ENCODE peak calls at places on chromosomes 12 and 14, in seven cellular contexts. S is CD4-positive, alpha-beta memory T cell; Q is uterus; Y is right cardiac atrium; T is heart left ventricle; K is adrenal gland; F is upper lobe of right lung. R is an unnamed sample.

GRCh38 chr12:106481246-106481645 is 101.6 kb upstream of the RFX4 start:
- DNase-seq in S (no peak), Q (no peak), Y (no peak), T (no peak), K (no peak), F (no peak), R (no peak)

GRCh38 chr12:88934163-88934747 is 354.0 kb upstream of the KITLG start:
- DNase-seq in S (no peak), Q (no peak), Y (no peak), T (no peak), K (no peak), F (no peak), R (no peak)

GRCh38 chr12:111320233-111321050 is 48.5 kb downstream of the PHETA1 start:
- DNase-seq in S (no peak), Q (no peak), Y (peak), T (no peak), K (no peak), F (no peak), R (no peak)

GRCh38 chr14:42665083-42665482 is 1058.4 kb downstream of the LRFN5 start:
- DNase-seq in S (no peak), Q (no peak), Y (no peak), T (no peak), K (no peak), F (no peak), R (no peak)

GRCh38 chr12:106004289-106004688 is 134.5 kb downstream of the NUAK1 start:
- DNase-seq in S (no peak), Q (no peak), Y (no peak), T (no peak), K (no peak), F (no peak), R (no peak)

GRCh38 chr12:60724984-60725383 is 1129.2 kb downstream of the SLC16A7 start:
- DNase-seq in S (no peak), Q (no peak), Y (no peak), T (no peak), K (no peak), F (no peak), R (no peak)

GRCh38 chr12:65905941-65906471 is 81.7 kb downstream of the HMGA2 start:
- DNase-seq in S (no peak), Q (no peak), Y (no peak), T (no peak), K (no peak), F (no peak), R (no peak)

GRCh38 chr12:122422769-122423257 is 344 bp upstream of the CLIP1 start:
- DNase-seq in S (peak), Q (peak), Y (no peak), T (peak), K (peak), F (no peak), R (peak)

GRCh38 chr12:29895966-29896365 is 112.2 kb upstream of the TMTC1 start:
- DNase-seq in S (no peak), Q (no peak), Y (peak), T (no peak), K (no peak), F (no peak), R (no peak)

GRCh38 chr12:59007620-59008019 is 87.3 kb upstream of the LRIG3 start:
- DNase-seq in S (no peak), Q (no peak), Y (no peak), T (no peak), K (no peak), F (no peak), R (no peak)

GRCh38 chr14:101894365-101895113 is 69.8 kb upstream of the DYNC1H1 start:
- DNase-seq in S (no peak), Q (no peak), Y (no peak), T (no peak), K (no peak), F (no peak), R (no peak)

GRCh38 chr14:51639668-51640316 is 11.9 kb upstream of the FRMD6 start:
- DNase-seq in S (no peak), Q (no peak), Y (no peak), T (no peak), K (no peak), F (no peak), R (no peak)

GRCh38 chr14:73785336-73785833 is 66.2 kb upstream of the PTGR2 start:
- DNase-seq in S (no peak), Q (peak), Y (no peak), T (no peak), K (no peak), F (no peak), R (no peak)

GRCh38 chr12:64039285-64039871 is 182.7 kb downstream of the KICS2 start:
- DNase-seq in S (no peak), Q (no peak), Y (no peak), T (no peak), K (no peak), F (no peak), R (no peak)
- H3K4me3 ChIP-seq in S (no peak), Q (no peak), Y (peak), T (no peak), K (no peak), F (no peak), R (peak)

GRCh38 chr14:54700717-54701116 is 133.8 kb downstream of the SAMD4A start:
- DNase-seq in S (no peak), Q (no peak), Y (no peak), T (no peak), K (no peak), F (no peak), R (no peak)
- H3K27ac ChIP-seq in S (no peak), Q (no peak), Y (peak), T (peak), K (no peak), F (no peak), R (peak)

DNA sequence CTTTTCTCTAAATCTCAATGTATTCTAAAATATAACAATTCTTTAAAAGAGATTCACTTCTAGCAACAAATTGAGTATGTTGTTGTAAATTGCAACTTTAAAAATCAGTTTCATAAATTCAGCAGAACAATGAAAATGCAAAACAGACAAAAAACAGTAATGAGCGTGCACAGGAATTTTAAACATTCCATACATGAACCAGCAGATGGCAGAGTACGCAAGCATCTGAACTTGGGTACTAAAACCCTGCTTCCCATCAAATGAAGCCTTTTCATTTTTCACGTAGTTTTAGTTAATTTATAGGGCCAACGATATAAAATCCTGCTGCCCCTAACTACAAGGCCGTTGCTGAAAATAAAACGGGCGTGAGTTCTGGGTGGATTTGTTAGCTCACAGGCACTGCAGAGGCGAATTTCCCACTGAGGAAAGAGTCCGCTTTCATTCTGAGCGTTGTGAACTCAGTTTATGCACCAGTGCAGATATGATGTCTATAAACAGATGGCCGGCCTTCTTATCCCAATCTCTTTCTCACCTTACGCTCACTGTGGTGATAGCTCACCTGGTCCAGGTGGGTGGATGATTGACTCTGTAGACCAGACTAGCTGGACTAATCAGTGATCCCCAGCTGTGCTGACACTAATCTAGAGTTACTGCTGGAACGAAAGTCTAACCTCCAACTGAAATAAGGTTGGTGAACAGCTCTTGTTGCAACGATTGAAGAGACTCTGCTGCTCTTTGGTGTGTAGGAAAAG is 89.1 kb downstream of the PDZRN4 start:
- DNase-seq in S (peak), Q (no peak), Y (no peak), T (peak), K (peak), F (no peak), R (no peak)
- H3K4me3 ChIP-seq in S (no peak), Q (no peak), Y (no peak), T (no peak), K (no peak), F (no peak), R (no peak)

GRCh38 chr12:108854453-108855283 is 2.7 kb downstream of the SSH1 start:
- DNase-seq in S (no peak), Q (peak), Y (peak), T (peak), K (no peak), F (peak), R (no peak)
- H3K27ac ChIP-seq in S (no peak), Q (peak), Y (peak), T (peak), K (peak), F (peak), R (peak)

GRCh38 chr14:105155681-105156413 is 12.7 kb downstream of the JAG2 start:
- DNase-seq in S (no peak), Q (no peak), Y (peak), T (no peak), K (no peak), F (no peak), R (no peak)
- H3K4me3 ChIP-seq in S (no peak), Q (no peak), Y (no peak), T (no peak), K (no peak), F (no peak), R (no peak)

GRCh38 chr14:32087907-32088306 is 10.8 kb downstream of the ARHGAP5 start:
- DNase-seq in S (no peak), Q (no peak), Y (no peak), T (no peak), K (no peak), F (no peak), R (no peak)
- H3K27ac ChIP-seq in S (no peak), Q (no peak), Y (no peak), T (no peak), K (no peak), F (no peak), R (no peak)

GRCh38 chr12:2691340-2692111 is 103.2 kb upstream of the FKBP4 start:
- DNase-seq in S (peak), Q (no peak), Y (no peak), T (no peak), K (no peak), F (no peak), R (no peak)
- H3K4me3 ChIP-seq in S (peak), Q (peak), Y (no peak), T (peak), K (no peak), F (peak), R (peak)

GRCh38 chr14:99234982-99235491 is 37.0 kb downstream of the BCL11B start:
- DNase-seq in S (peak), Q (no peak), Y (no peak), T (no peak), K (no peak), F (no peak), R (no peak)
- H3K27ac ChIP-seq in S (peak), Q (no peak), Y (no peak), T (no peak), K (no peak), F (no peak), R (no peak)

R was measured in left ventricle myocardium inferior.